ENCODE peak calls at places on chromosomes 5 and 9, in eight cellular contexts. One of them, this sample, is unnamed.

GRCh38 chr5:174876-175465 is 16.3 kb upstream of the LRRC14B start:
- DNase-seq in mucosa of descending colon: no peak
- DNase-seq in stimulated activated CD4-positive, alpha-beta T cell treated with anti-CD3 and anti-CD28 coated beads, Interleukin-1b, Interleukin-23, amount 100 ng/mL, for 1 hour: no peak
- DNase-seq in naive thymus-derived CD8-positive, alpha-beta T cell: no peak
- DNase-seq in NCI-H345: no peak
- DNase-seq in neural crest cell: no peak
- DNase-seq in breast epithelium: no peak
- DNase-seq in transverse colon: no peak
- DNase-seq in this sample: no peak

GRCh38 chr5:27944471-27944870 is 906.1 kb upstream of the CDH9 start:
- DNase-seq in mucosa of descending colon: no peak
- DNase-seq in stimulated activated CD4-positive, alpha-beta T cell treated with anti-CD3 and anti-CD28 coated beads, Interleukin-1b, Interleukin-23, amount 100 ng/mL, for 1 hour: no peak
- DNase-seq in naive thymus-derived CD8-positive, alpha-beta T cell: no peak
- DNase-seq in NCI-H345: no peak
- DNase-seq in neural crest cell: no peak
- DNase-seq in breast epithelium: no peak
- DNase-seq in transverse colon: no peak
- DNase-seq in this sample: no peak

GRCh38 chr5:36876965-36877666 is 547 bp downstream of the NIPBL start:
- DNase-seq in mucosa of descending colon: peak; percentile 69
- DNase-seq in stimulated activated CD4-positive, alpha-beta T cell treated with anti-CD3 and anti-CD28 coated beads, Interleukin-1b, Interleukin-23, amount 100 ng/mL, for 1 hour: peak; percentile 35
- DNase-seq in naive thymus-derived CD8-positive, alpha-beta T cell: peak; percentile 63
- DNase-seq in NCI-H345: peak; percentile 71
- DNase-seq in neural crest cell: peak; percentile 39
- DNase-seq in breast epithelium: peak; percentile 61
- DNase-seq in transverse colon: peak; percentile 66
- DNase-seq in this sample: peak; percentile 76

GRCh38 chr5:1776831-1777230 is 22.8 kb downstream of the MRPL36 start:
- DNase-seq in mucosa of descending colon: no peak
- DNase-seq in stimulated activated CD4-positive, alpha-beta T cell treated with anti-CD3 and anti-CD28 coated beads, Interleukin-1b, Interleukin-23, amount 100 ng/mL, for 1 hour: no peak
- DNase-seq in naive thymus-derived CD8-positive, alpha-beta T cell: no peak
- DNase-seq in NCI-H345: no peak
- DNase-seq in neural crest cell: no peak
- DNase-seq in breast epithelium: no peak
- DNase-seq in transverse colon: no peak
- DNase-seq in this sample: no peak

GRCh38 chr5:78587081-78587774 is 61.3 kb downstream of the LHFPL2 start:
- DNase-seq in mucosa of descending colon: no peak
- DNase-seq in stimulated activated CD4-positive, alpha-beta T cell treated with anti-CD3 and anti-CD28 coated beads, Interleukin-1b, Interleukin-23, amount 100 ng/mL, for 1 hour: no peak
- DNase-seq in naive thymus-derived CD8-positive, alpha-beta T cell: no peak
- DNase-seq in NCI-H345: no peak
- DNase-seq in neural crest cell: no peak
- DNase-seq in breast epithelium: no peak
- DNase-seq in transverse colon: no peak
- DNase-seq in this sample: no peak

GRCh38 chr5:177457239-177458121 is 10.9 kb downstream of the PRR7 start:
- DNase-seq in mucosa of descending colon: peak; percentile 78
- DNase-seq in stimulated activated CD4-positive, alpha-beta T cell treated with anti-CD3 and anti-CD28 coated beads, Interleukin-1b, Interleukin-23, amount 100 ng/mL, for 1 hour: no peak
- DNase-seq in naive thymus-derived CD8-positive, alpha-beta T cell: peak; percentile 50
- DNase-seq in NCI-H345: peak; percentile 84
- DNase-seq in neural crest cell: peak; percentile 81
- DNase-seq in breast epithelium: no peak
- DNase-seq in transverse colon: peak; percentile 76
- DNase-seq in this sample: peak; percentile 77

GRCh38 chr9:112032733-112033132 is 136.1 kb downstream of the UGCG start:
- DNase-seq in mucosa of descending colon: no peak
- DNase-seq in stimulated activated CD4-positive, alpha-beta T cell treated with anti-CD3 and anti-CD28 coated beads, Interleukin-1b, Interleukin-23, amount 100 ng/mL, for 1 hour: no peak
- DNase-seq in naive thymus-derived CD8-positive, alpha-beta T cell: no peak
- DNase-seq in NCI-H345: no peak
- DNase-seq in neural crest cell: no peak
- DNase-seq in breast epithelium: no peak
- DNase-seq in transverse colon: no peak
- DNase-seq in this sample: no peak

GRCh38 chr9:134660407-134660806 is 18.8 kb downstream of the COL5A1 start:
- DNase-seq in mucosa of descending colon: no peak
- DNase-seq in stimulated activated CD4-positive, alpha-beta T cell treated with anti-CD3 and anti-CD28 coated beads, Interleukin-1b, Interleukin-23, amount 100 ng/mL, for 1 hour: no peak
- DNase-seq in naive thymus-derived CD8-positive, alpha-beta T cell: no peak
- DNase-seq in NCI-H345: no peak
- DNase-seq in neural crest cell: no peak
- DNase-seq in breast epithelium: no peak
- DNase-seq in transverse colon: no peak
- DNase-seq in this sample: no peak

GRCh38 chr5:79333852-79334557 is 98.1 kb downstream of the JMY start:
- DNase-seq in mucosa of descending colon: no peak
- DNase-seq in stimulated activated CD4-positive, alpha-beta T cell treated with anti-CD3 and anti-CD28 coated beads, Interleukin-1b, Interleukin-23, amount 100 ng/mL, for 1 hour: no peak
- DNase-seq in naive thymus-derived CD8-positive, alpha-beta T cell: no peak
- DNase-seq in NCI-H345: no peak
- DNase-seq in neural crest cell: no peak
- DNase-seq in breast epithelium: no peak
- DNase-seq in transverse colon: no peak
- DNase-seq in this sample: no peak

GRCh38 chr9:126471084-126471611 is 142.6 kb upstream of the LMX1B start:
- DNase-seq in mucosa of descending colon: peak; percentile 71
- DNase-seq in stimulated activated CD4-positive, alpha-beta T cell treated with anti-CD3 and anti-CD28 coated beads, Interleukin-1b, Interleukin-23, amount 100 ng/mL, for 1 hour: no peak
- DNase-seq in naive thymus-derived CD8-positive, alpha-beta T cell: peak; percentile 81
- DNase-seq in NCI-H345: no peak
- DNase-seq in neural crest cell: no peak
- DNase-seq in breast epithelium: no peak
- DNase-seq in transverse colon: peak; percentile 77
- DNase-seq in this sample: peak; percentile 72

GRCh38 chr9:7058539-7058938 is 300.8 kb downstream of the KDM4C start:
- DNase-seq in mucosa of descending colon: no peak
- DNase-seq in stimulated activated CD4-positive, alpha-beta T cell treated with anti-CD3 and anti-CD28 coated beads, Interleukin-1b, Interleukin-23, amount 100 ng/mL, for 1 hour: no peak
- DNase-seq in naive thymus-derived CD8-positive, alpha-beta T cell: no peak
- DNase-seq in NCI-H345: no peak
- DNase-seq in neural crest cell: no peak
- DNase-seq in breast epithelium: no peak
- DNase-seq in transverse colon: no peak
- DNase-seq in this sample: no peak

GRCh38 chr5:74390822-74391221 is 249.7 kb downstream of the ENC1 start:
- DNase-seq in mucosa of descending colon: no peak
- DNase-seq in stimulated activated CD4-positive, alpha-beta T cell treated with anti-CD3 and anti-CD28 coated beads, Interleukin-1b, Interleukin-23, amount 100 ng/mL, for 1 hour: no peak
- DNase-seq in naive thymus-derived CD8-positive, alpha-beta T cell: no peak
- DNase-seq in NCI-H345: no peak
- DNase-seq in neural crest cell: no peak
- DNase-seq in breast epithelium: no peak
- DNase-seq in transverse colon: no peak
- DNase-seq in this sample: no peak

GRCh38 chr9:995192-995591 is 18.7 kb downstream of the DMRT3 start:
- DNase-seq in mucosa of descending colon: no peak
- DNase-seq in stimulated activated CD4-positive, alpha-beta T cell treated with anti-CD3 and anti-CD28 coated beads, Interleukin-1b, Interleukin-23, amount 100 ng/mL, for 1 hour: no peak
- DNase-seq in naive thymus-derived CD8-positive, alpha-beta T cell: no peak
- DNase-seq in NCI-H345: no peak
- DNase-seq in neural crest cell: no peak
- DNase-seq in breast epithelium: no peak
- DNase-seq in transverse colon: no peak
- DNase-seq in this sample: no peak

GRCh38 chr5:173557123-173557903 is 59.1 kb downstream of the BOD1 start:
- DNase-seq in mucosa of descending colon: no peak
- DNase-seq in stimulated activated CD4-positive, alpha-beta T cell treated with anti-CD3 and anti-CD28 coated beads, Interleukin-1b, Interleukin-23, amount 100 ng/mL, for 1 hour: no peak
- DNase-seq in naive thymus-derived CD8-positive, alpha-beta T cell: no peak
- DNase-seq in NCI-H345: no peak
- DNase-seq in neural crest cell: no peak
- DNase-seq in breast epithelium: no peak
- DNase-seq in transverse colon: no peak
- DNase-seq in this sample: no peak

GRCh38 chr9:90906316-90907055 is 104.9 kb downstream of the SYK start:
- DNase-seq in mucosa of descending colon: no peak
- DNase-seq in stimulated activated CD4-positive, alpha-beta T cell treated with anti-CD3 and anti-CD28 coated beads, Interleukin-1b, Interleukin-23, amount 100 ng/mL, for 1 hour: no peak
- DNase-seq in naive thymus-derived CD8-positive, alpha-beta T cell: no peak
- DNase-seq in NCI-H345: no peak
- DNase-seq in neural crest cell: no peak
- DNase-seq in breast epithelium: no peak
- DNase-seq in transverse colon: no peak
- DNase-seq in this sample: no peak

GRCh38 chr5:111229871-111230812 is 6.0 kb downstream of the CAMK4 start:
- DNase-seq in mucosa of descending colon: no peak
- DNase-seq in stimulated activated CD4-positive, alpha-beta T cell treated with anti-CD3 and anti-CD28 coated beads, Interleukin-1b, Interleukin-23, amount 100 ng/mL, for 1 hour: no peak
- DNase-seq in naive thymus-derived CD8-positive, alpha-beta T cell: peak; percentile 83
- DNase-seq in NCI-H345: no peak
- DNase-seq in neural crest cell: no peak
- DNase-seq in breast epithelium: no peak
- DNase-seq in transverse colon: no peak
- DNase-seq in this sample: no peak

GRCh38 chr9:134564431-134565170 is 77.0 kb upstream of the COL5A1 start:
- DNase-seq in mucosa of descending colon: no peak
- DNase-seq in stimulated activated CD4-positive, alpha-beta T cell treated with anti-CD3 and anti-CD28 coated beads, Interleukin-1b, Interleukin-23, amount 100 ng/mL, for 1 hour: no peak
- DNase-seq in naive thymus-derived CD8-positive, alpha-beta T cell: no peak
- DNase-seq in NCI-H345: no peak
- DNase-seq in neural crest cell: no peak
- DNase-seq in breast epithelium: no peak
- DNase-seq in transverse colon: no peak
- DNase-seq in this sample: peak; percentile 5

GRCh38 chr9:69104830-69105527 is 69.1 kb upstream of the TJP2 start:
- DNase-seq in mucosa of descending colon: peak; percentile 93
- DNase-seq in stimulated activated CD4-positive, alpha-beta T cell treated with anti-CD3 and anti-CD28 coated beads, Interleukin-1b, Interleukin-23, amount 100 ng/mL, for 1 hour: no peak
- DNase-seq in naive thymus-derived CD8-positive, alpha-beta T cell: no peak
- DNase-seq in NCI-H345: peak; percentile 86
- DNase-seq in neural crest cell: no peak
- DNase-seq in breast epithelium: peak; percentile 72
- DNase-seq in transverse colon: peak; percentile 90
- DNase-seq in this sample: peak; percentile 85

GRCh38 chr5:3510642-3511041 is 85.0 kb upstream of the IRX1 start:
- DNase-seq in mucosa of descending colon: no peak
- DNase-seq in stimulated activated CD4-positive, alpha-beta T cell treated with anti-CD3 and anti-CD28 coated beads, Interleukin-1b, Interleukin-23, amount 100 ng/mL, for 1 hour: no peak
- DNase-seq in naive thymus-derived CD8-positive, alpha-beta T cell: no peak
- DNase-seq in NCI-H345: no peak
- DNase-seq in neural crest cell: no peak
- DNase-seq in breast epithelium: no peak
- DNase-seq in transverse colon: no peak
- DNase-seq in this sample: no peak

GRCh38 chr5:67815455-67816391 is 399.8 kb upstream of the PIK3R1 start:
- DNase-seq in mucosa of descending colon: no peak
- DNase-seq in stimulated activated CD4-positive, alpha-beta T cell treated with anti-CD3 and anti-CD28 coated beads, Interleukin-1b, Interleukin-23, amount 100 ng/mL, for 1 hour: no peak
- DNase-seq in naive thymus-derived CD8-positive, alpha-beta T cell: no peak
- DNase-seq in NCI-H345: no peak
- DNase-seq in neural crest cell: no peak
- DNase-seq in breast epithelium: no peak
- DNase-seq in transverse colon: no peak
- DNase-seq in this sample: no peak

GRCh38 chr5:2892601-2893000 is 141.1 kb upstream of the IRX2 start:
- DNase-seq in mucosa of descending colon: no peak
- DNase-seq in stimulated activated CD4-positive, alpha-beta T cell treated with anti-CD3 and anti-CD28 coated beads, Interleukin-1b, Interleukin-23, amount 100 ng/mL, for 1 hour: no peak
- DNase-seq in naive thymus-derived CD8-positive, alpha-beta T cell: no peak
- DNase-seq in NCI-H345: no peak
- DNase-seq in neural crest cell: no peak
- DNase-seq in breast epithelium: no peak
- DNase-seq in transverse colon: no peak
- DNase-seq in this sample: no peak

GRCh38 chr5:90169078-90169477 is 240.5 kb downstream of the CETN3 start:
- DNase-seq in mucosa of descending colon: peak; percentile 14
- DNase-seq in stimulated activated CD4-positive, alpha-beta T cell treated with anti-CD3 and anti-CD28 coated beads, Interleukin-1b, Interleukin-23, amount 100 ng/mL, for 1 hour: no peak
- DNase-seq in naive thymus-derived CD8-positive, alpha-beta T cell: no peak
- DNase-seq in NCI-H345: peak; percentile 50
- DNase-seq in neural crest cell: no peak
- DNase-seq in breast epithelium: no peak
- DNase-seq in transverse colon: no peak
- DNase-seq in this sample: peak; percentile 28

GRCh38 chr5:44885903-44886302 is 77.2 kb downstream of the MRPS30 start:
- DNase-seq in mucosa of descending colon: no peak
- DNase-seq in stimulated activated CD4-positive, alpha-beta T cell treated with anti-CD3 and anti-CD28 coated beads, Interleukin-1b, Interleukin-23, amount 100 ng/mL, for 1 hour: no peak
- DNase-seq in naive thymus-derived CD8-positive, alpha-beta T cell: no peak
- DNase-seq in NCI-H345: no peak
- DNase-seq in neural crest cell: no peak
- DNase-seq in breast epithelium: no peak
- DNase-seq in transverse colon: no peak
- DNase-seq in this sample: no peak

GRCh38 chr9:38037981-38038306 is 31.1 kb downstream of the SHB start:
- DNase-seq in mucosa of descending colon: no peak
- DNase-seq in stimulated activated CD4-positive, alpha-beta T cell treated with anti-CD3 and anti-CD28 coated beads, Interleukin-1b, Interleukin-23, amount 100 ng/mL, for 1 hour: no peak
- DNase-seq in naive thymus-derived CD8-positive, alpha-beta T cell: no peak
- DNase-seq in NCI-H345: no peak
- DNase-seq in neural crest cell: no peak
- DNase-seq in breast epithelium: no peak
- DNase-seq in transverse colon: no peak
- DNase-seq in this sample: no peak

GRCh38 chr9:90102292-90102901 is 497.6 kb downstream of the GADD45G start:
- DNase-seq in mucosa of descending colon: peak; percentile 91
- DNase-seq in stimulated activated CD4-positive, alpha-beta T cell treated with anti-CD3 and anti-CD28 coated beads, Interleukin-1b, Interleukin-23, amount 100 ng/mL, for 1 hour: peak; percentile 39
- DNase-seq in naive thymus-derived CD8-positive, alpha-beta T cell: peak; percentile 83
- DNase-seq in NCI-H345: peak; percentile 82
- DNase-seq in neural crest cell: peak; percentile 60
- DNase-seq in breast epithelium: peak; percentile 86
- DNase-seq in transverse colon: peak; percentile 91
- DNase-seq in this sample: peak; percentile 89

GRCh38 chr9:121720992-121721350 is 69.5 kb downstream of the DAB2IP start:
- DNase-seq in mucosa of descending colon: peak; percentile 34
- DNase-seq in stimulated activated CD4-positive, alpha-beta T cell treated with anti-CD3 and anti-CD28 coated beads, Interleukin-1b, Interleukin-23, amount 100 ng/mL, for 1 hour: no peak
- DNase-seq in naive thymus-derived CD8-positive, alpha-beta T cell: no peak
- DNase-seq in NCI-H345: peak; percentile 10
- DNase-seq in neural crest cell: no peak
- DNase-seq in breast epithelium: no peak
- DNase-seq in transverse colon: no peak
- DNase-seq in this sample: no peak

GRCh38 chr9:132878695-132879064 is at the start of gene SPACA9:
- DNase-seq in mucosa of descending colon: peak; percentile 75
- DNase-seq in stimulated activated CD4-positive, alpha-beta T cell treated with anti-CD3 and anti-CD28 coated beads, Interleukin-1b, Interleukin-23, amount 100 ng/mL, for 1 hour: no peak
- DNase-seq in naive thymus-derived CD8-positive, alpha-beta T cell: no peak
- DNase-seq in NCI-H345: peak; percentile 55
- DNase-seq in neural crest cell: peak; percentile 31
- DNase-seq in breast epithelium: peak; percentile 73
- DNase-seq in transverse colon: peak; percentile 72
- DNase-seq in this sample: peak; percentile 62

GRCh38 chr9:12538842-12539584 is 154.2 kb upstream of the TYRP1 start:
- DNase-seq in mucosa of descending colon: no peak
- DNase-seq in stimulated activated CD4-positive, alpha-beta T cell treated with anti-CD3 and anti-CD28 coated beads, Interleukin-1b, Interleukin-23, amount 100 ng/mL, for 1 hour: no peak
- DNase-seq in naive thymus-derived CD8-positive, alpha-beta T cell: no peak
- DNase-seq in NCI-H345: no peak
- DNase-seq in neural crest cell: no peak
- DNase-seq in breast epithelium: no peak
- DNase-seq in transverse colon: no peak
- DNase-seq in this sample: no peak